ENCODE peak calls at places on chromosomes 2 and 18, in four cellular contexts. One of them, this sample, is unnamed.

GRCh38 chr18:67517224-67517765 is 775 bp upstream of the DSEL start:
- DNase-seq in GM06990: no peak
- DNase-seq in T-helper 1 cell: no peak
- DNase-seq in HTR-8/SVneo: peak; percentile 25
- DNase-seq in this sample: no peak

GRCh38 chr2:236852100-236852976 is 233.4 kb upstream of the COPS8 start:
- DNase-seq in GM06990: no peak
- DNase-seq in T-helper 1 cell: no peak
- DNase-seq in HTR-8/SVneo: no peak
- DNase-seq in this sample: peak; percentile 16

GRCh38 chr18:77650799-77651385 is 401.2 kb downstream of the GALR1 start:
- DNase-seq in GM06990: peak; percentile 26
- DNase-seq in T-helper 1 cell: no peak
- DNase-seq in HTR-8/SVneo: peak; percentile 5
- DNase-seq in this sample: no peak

GRCh38 chr18:79965119-79965902 is 868 bp downstream of the HSBP1L1 start:
- DNase-seq in GM06990: peak; percentile 46
- DNase-seq in T-helper 1 cell: no peak
- DNase-seq in HTR-8/SVneo: no peak
- DNase-seq in this sample: peak; percentile 92

GRCh38 chr2:108492364-108492763 is 41.9 kb upstream of the LIMS1 start:
- DNase-seq in GM06990: no peak
- DNase-seq in T-helper 1 cell: no peak
- DNase-seq in HTR-8/SVneo: peak; percentile 55
- DNase-seq in this sample: peak; percentile 95

GRCh38 chr18:78538669-78539440 is 440.8 kb upstream of the SALL3 start:
- DNase-seq in GM06990: no peak
- DNase-seq in T-helper 1 cell: no peak
- DNase-seq in HTR-8/SVneo: no peak
- DNase-seq in this sample: no peak

GRCh38 chr18:74482697-74483096 is 13.5 kb upstream of the CNDP2 start:
- DNase-seq in GM06990: no peak
- DNase-seq in T-helper 1 cell: no peak
- DNase-seq in HTR-8/SVneo: no peak
- DNase-seq in this sample: no peak

GRCh38 chr2:39483530-39483929 is 46.4 kb upstream of the MAP4K3 start:
- DNase-seq in GM06990: no peak
- DNase-seq in T-helper 1 cell: no peak
- DNase-seq in HTR-8/SVneo: no peak
- DNase-seq in this sample: no peak

GRCh38 chr2:74575320-74575719 is 20.8 kb downstream of the DOK1 start:
- DNase-seq in GM06990: no peak
- DNase-seq in T-helper 1 cell: no peak
- DNase-seq in HTR-8/SVneo: no peak
- DNase-seq in this sample: no peak

GRCh38 chr18:54255141-54255540 is 14.2 kb upstream of the POLI start:
- DNase-seq in GM06990: no peak
- DNase-seq in T-helper 1 cell: no peak
- DNase-seq in HTR-8/SVneo: no peak
- DNase-seq in this sample: no peak

GRCh38 chr2:42860518-42861094 is 68.2 kb upstream of the HAAO start:
- DNase-seq in GM06990: no peak
- DNase-seq in T-helper 1 cell: no peak
- DNase-seq in HTR-8/SVneo: no peak
- DNase-seq in this sample: no peak

GRCh38 chr2:206464597-206464996 is 21.3 kb downstream of the ADAM23 start:
- DNase-seq in GM06990: no peak
- DNase-seq in T-helper 1 cell: no peak
- DNase-seq in HTR-8/SVneo: no peak
- DNase-seq in this sample: no peak

GRCh38 chr2:213490087-213490486 is 205.8 kb downstream of the SPAG16 start:
- DNase-seq in GM06990: no peak
- DNase-seq in T-helper 1 cell: no peak
- DNase-seq in HTR-8/SVneo: no peak
- DNase-seq in this sample: no peak